ENCODE peak calls at places on chromosome 10, in eight cellular contexts. One of them, this sample, is unnamed.

GRCh38 chr10:60905580-60905979 is 38.4 kb downstream of the RHOBTB1 start:
- DNase-seq in AG09309: no peak
- DNase-seq in pancreas: no peak
- DNase-seq in dorsolateral prefrontal cortex: no peak
- DNase-seq in CD4-positive, alpha-beta T cell: no peak
- DNase-seq in lower lobe of right lung: peak
- DNase-seq in heart right ventricle: peak
- DNase-seq in upper lobe of left lung: no peak
- DNase-seq in this sample: no peak

GRCh38 chr10:101388671-101389276 is 34.8 kb downstream of the BTRC start:
- DNase-seq in AG09309: no peak
- DNase-seq in pancreas: no peak
- DNase-seq in dorsolateral prefrontal cortex: no peak
- DNase-seq in CD4-positive, alpha-beta T cell: no peak
- DNase-seq in lower lobe of right lung: no peak
- DNase-seq in heart right ventricle: no peak
- DNase-seq in upper lobe of left lung: no peak
- DNase-seq in this sample: no peak

GRCh38 chr10:43809211-43809930 is 160.7 kb upstream of the ZNF32 start:
- DNase-seq in AG09309: peak
- DNase-seq in pancreas: no peak
- DNase-seq in dorsolateral prefrontal cortex: no peak
- DNase-seq in CD4-positive, alpha-beta T cell: no peak
- DNase-seq in lower lobe of right lung: no peak
- DNase-seq in heart right ventricle: no peak
- DNase-seq in upper lobe of left lung: no peak
- DNase-seq in this sample: no peak

GRCh38 chr10:14476641-14477407 is 146.1 kb upstream of the FRMD4A start:
- DNase-seq in AG09309: no peak
- DNase-seq in pancreas: no peak
- DNase-seq in dorsolateral prefrontal cortex: no peak
- DNase-seq in CD4-positive, alpha-beta T cell: no peak
- DNase-seq in lower lobe of right lung: no peak
- DNase-seq in heart right ventricle: no peak
- DNase-seq in upper lobe of left lung: no peak
- DNase-seq in this sample: no peak

GRCh38 chr10:82628373-82628772 is 753.4 kb downstream of the NRG3 start:
- DNase-seq in AG09309: no peak
- DNase-seq in pancreas: no peak
- DNase-seq in dorsolateral prefrontal cortex: no peak
- DNase-seq in CD4-positive, alpha-beta T cell: no peak
- DNase-seq in lower lobe of right lung: no peak
- DNase-seq in heart right ventricle: no peak
- DNase-seq in upper lobe of left lung: no peak
- DNase-seq in this sample: no peak

GRCh38 chr10:49831352-49832040 is 69.4 kb upstream of the OGDHL start:
- DNase-seq in AG09309: no peak
- DNase-seq in pancreas: no peak
- DNase-seq in dorsolateral prefrontal cortex: no peak
- DNase-seq in CD4-positive, alpha-beta T cell: no peak
- DNase-seq in lower lobe of right lung: no peak
- DNase-seq in heart right ventricle: no peak
- DNase-seq in upper lobe of left lung: no peak
- DNase-seq in this sample: no peak

GRCh38 chr10:61643316-61643751 is 19.4 kb upstream of the CABCOCO1 start:
- DNase-seq in AG09309: no peak
- DNase-seq in pancreas: no peak
- DNase-seq in dorsolateral prefrontal cortex: no peak
- DNase-seq in CD4-positive, alpha-beta T cell: no peak
- DNase-seq in lower lobe of right lung: no peak
- DNase-seq in heart right ventricle: no peak
- DNase-seq in upper lobe of left lung: no peak
- DNase-seq in this sample: no peak

GRCh38 chr10:71475243-71475871 is 78.6 kb downstream of the CDH23 start:
- DNase-seq in AG09309: no peak
- DNase-seq in pancreas: peak
- DNase-seq in dorsolateral prefrontal cortex: no peak
- DNase-seq in CD4-positive, alpha-beta T cell: no peak
- DNase-seq in lower lobe of right lung: no peak
- DNase-seq in heart right ventricle: peak
- DNase-seq in upper lobe of left lung: no peak
- DNase-seq in this sample: peak

GRCh38 chr10:89207181-89207800 is at the start of gene CH25H:
- DNase-seq in AG09309: no peak
- DNase-seq in pancreas: peak
- DNase-seq in dorsolateral prefrontal cortex: peak
- DNase-seq in CD4-positive, alpha-beta T cell: peak
- DNase-seq in lower lobe of right lung: peak
- DNase-seq in heart right ventricle: peak
- DNase-seq in upper lobe of left lung: no peak
- DNase-seq in this sample: no peak

GRCh38 chr10:5538446-5538845 is 13.7 kb downstream of the CALML3 start:
- DNase-seq in AG09309: peak
- DNase-seq in pancreas: no peak
- DNase-seq in dorsolateral prefrontal cortex: peak
- DNase-seq in CD4-positive, alpha-beta T cell: no peak
- DNase-seq in lower lobe of right lung: no peak
- DNase-seq in heart right ventricle: no peak
- DNase-seq in upper lobe of left lung: no peak
- DNase-seq in this sample: no peak

GRCh38 chr10:17981766-17982380 is 30.2 kb downstream of the SLC39A12 start:
- DNase-seq in AG09309: peak
- DNase-seq in pancreas: no peak
- DNase-seq in dorsolateral prefrontal cortex: no peak
- DNase-seq in CD4-positive, alpha-beta T cell: no peak
- DNase-seq in lower lobe of right lung: no peak
- DNase-seq in heart right ventricle: no peak
- DNase-seq in upper lobe of left lung: no peak
- DNase-seq in this sample: no peak

GRCh38 chr10:85648279-85648754 is 718.3 kb downstream of the GRID1 start:
- DNase-seq in AG09309: no peak
- DNase-seq in pancreas: no peak
- DNase-seq in dorsolateral prefrontal cortex: peak
- DNase-seq in CD4-positive, alpha-beta T cell: no peak
- DNase-seq in lower lobe of right lung: no peak
- DNase-seq in heart right ventricle: no peak
- DNase-seq in upper lobe of left lung: no peak
- DNase-seq in this sample: no peak

GRCh38 chr10:116752969-116753665 is 10.8 kb upstream of the HSPA12A start:
- DNase-seq in AG09309: no peak
- DNase-seq in pancreas: no peak
- DNase-seq in dorsolateral prefrontal cortex: peak
- DNase-seq in CD4-positive, alpha-beta T cell: no peak
- DNase-seq in lower lobe of right lung: no peak
- DNase-seq in heart right ventricle: no peak
- DNase-seq in upper lobe of left lung: no peak
- DNase-seq in this sample: no peak

GRCh38 chr10:132810141-132810806 is 24.3 kb upstream of the NKX6-2 start:
- DNase-seq in AG09309: no peak
- DNase-seq in pancreas: no peak
- DNase-seq in dorsolateral prefrontal cortex: no peak
- DNase-seq in CD4-positive, alpha-beta T cell: no peak
- DNase-seq in lower lobe of right lung: peak
- DNase-seq in heart right ventricle: no peak
- DNase-seq in upper lobe of left lung: peak
- DNase-seq in this sample: no peak

GRCh38 chr10:132809237-132810140 is 23.5 kb upstream of the NKX6-2 start:
- DNase-seq in AG09309: no peak
- DNase-seq in pancreas: no peak
- DNase-seq in dorsolateral prefrontal cortex: peak
- DNase-seq in CD4-positive, alpha-beta T cell: no peak
- DNase-seq in lower lobe of right lung: peak
- DNase-seq in heart right ventricle: no peak
- DNase-seq in upper lobe of left lung: no peak
- DNase-seq in this sample: no peak

GRCh38 chr10:132812544-132812943 is 26.6 kb upstream of the NKX6-2 start:
- DNase-seq in AG09309: no peak
- DNase-seq in pancreas: no peak
- DNase-seq in dorsolateral prefrontal cortex: no peak
- DNase-seq in CD4-positive, alpha-beta T cell: no peak
- DNase-seq in lower lobe of right lung: no peak
- DNase-seq in heart right ventricle: no peak
- DNase-seq in upper lobe of left lung: no peak
- DNase-seq in this sample: no peak

GRCh38 chr10:132811891-132812481 is 26.0 kb upstream of the NKX6-2 start:
- DNase-seq in AG09309: no peak
- DNase-seq in pancreas: no peak
- DNase-seq in dorsolateral prefrontal cortex: no peak
- DNase-seq in CD4-positive, alpha-beta T cell: no peak
- DNase-seq in lower lobe of right lung: peak
- DNase-seq in heart right ventricle: no peak
- DNase-seq in upper lobe of left lung: peak
- DNase-seq in this sample: no peak

DNA sequence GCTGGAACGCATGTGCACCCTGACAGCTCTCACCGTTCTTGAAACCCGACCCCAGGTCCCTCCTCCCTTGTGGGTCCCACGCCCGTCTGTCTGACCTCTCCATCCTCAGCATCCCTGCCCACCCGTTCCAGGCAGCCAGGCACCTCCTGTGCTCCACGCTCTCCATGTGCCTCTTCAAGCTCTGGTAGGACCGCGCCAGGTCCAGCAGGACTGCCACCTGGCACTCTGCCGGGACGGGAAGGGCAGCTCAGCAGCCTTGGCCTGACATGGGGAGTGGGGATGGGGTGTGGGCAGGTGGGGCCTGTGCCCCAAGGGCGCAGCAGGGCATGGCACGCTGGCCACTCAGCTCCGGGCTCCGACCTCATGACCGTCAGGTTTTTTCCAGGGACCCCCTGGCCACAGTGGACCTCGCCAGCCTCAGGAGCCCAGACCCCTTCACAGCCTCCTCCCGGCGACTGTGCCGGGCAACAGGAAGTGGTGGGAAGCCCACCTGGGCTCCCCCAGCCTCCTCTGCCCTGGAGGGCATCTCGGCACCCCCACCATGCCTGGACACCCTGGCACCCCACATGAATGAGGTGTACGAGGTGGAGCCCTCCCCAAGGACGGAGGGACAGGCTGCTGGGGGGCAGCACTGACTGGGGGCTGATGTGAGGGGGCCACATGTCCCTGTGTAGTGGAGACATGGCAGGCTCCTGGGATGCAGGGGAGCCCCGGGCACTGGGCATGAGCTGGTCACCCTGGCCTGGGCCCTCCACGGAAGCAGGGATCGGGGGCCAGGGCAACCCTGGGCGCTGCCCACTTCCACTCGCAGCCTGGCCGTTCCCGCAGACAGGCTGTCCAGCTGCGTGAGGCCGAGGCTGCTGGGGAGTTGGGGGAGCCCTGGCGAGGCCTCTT is 25.1 kb upstream of the NKX6-2 start:
- DNase-seq in AG09309: no peak
- DNase-seq in pancreas: no peak
- DNase-seq in dorsolateral prefrontal cortex: no peak
- DNase-seq in CD4-positive, alpha-beta T cell: no peak
- DNase-seq in lower lobe of right lung: peak
- DNase-seq in heart right ventricle: no peak
- DNase-seq in upper lobe of left lung: peak
- DNase-seq in this sample: no peak
- TF ChIP-seq CTCF in AG09309: no peak
- TF ChIP-seq CTCF in pancreas: no peak
- TF ChIP-seq CTCF in dorsolateral prefrontal cortex: no peak
- TF ChIP-seq CTCF in CD4-positive, alpha-beta T cell: no peak
- TF ChIP-seq CTCF in lower lobe of right lung: no peak
- TF ChIP-seq CTCF in heart right ventricle: no peak
- TF ChIP-seq CTCF in upper lobe of left lung: no peak
- TF ChIP-seq CTCF in this sample: no peak

GRCh38 chr10:80168679-80169380 is 36.3 kb downstream of the PLAC9 start:
- DNase-seq in AG09309: no peak
- DNase-seq in pancreas: peak
- DNase-seq in dorsolateral prefrontal cortex: peak
- DNase-seq in CD4-positive, alpha-beta T cell: peak
- DNase-seq in lower lobe of right lung: no peak
- DNase-seq in heart right ventricle: no peak
- DNase-seq in upper lobe of left lung: peak
- DNase-seq in this sample: no peak
- TF ChIP-seq CTCF in AG09309: peak
- TF ChIP-seq CTCF in pancreas: peak
- TF ChIP-seq CTCF in dorsolateral prefrontal cortex: no peak
- TF ChIP-seq CTCF in CD4-positive, alpha-beta T cell: no peak
- TF ChIP-seq CTCF in lower lobe of right lung: peak
- TF ChIP-seq CTCF in heart right ventricle: peak
- TF ChIP-seq CTCF in upper lobe of left lung: no peak
- TF ChIP-seq CTCF in this sample: no peak

DNA sequence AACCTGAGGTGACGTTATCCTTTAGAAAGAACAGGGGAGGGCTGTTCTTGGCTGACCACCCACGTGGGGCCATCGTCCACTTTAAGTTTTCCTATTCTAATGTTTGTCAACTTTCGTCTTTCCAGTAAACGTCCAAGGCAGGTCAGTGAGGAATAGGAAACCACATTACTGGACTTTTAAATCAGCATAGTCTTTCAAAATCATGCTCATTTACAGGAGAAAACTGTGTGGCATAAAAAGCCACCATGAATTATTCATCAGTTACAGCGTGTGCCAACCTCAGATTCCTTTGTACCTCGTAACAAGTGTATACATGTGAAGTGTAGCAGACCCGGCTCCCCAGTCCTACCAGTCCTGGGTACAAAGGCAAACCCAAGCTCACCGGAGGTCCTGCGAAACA is 25.1 kb upstream of the ABLIM1 start:
- DNase-seq in AG09309: no peak
- DNase-seq in pancreas: no peak
- DNase-seq in dorsolateral prefrontal cortex: no peak
- DNase-seq in CD4-positive, alpha-beta T cell: no peak
- DNase-seq in lower lobe of right lung: no peak
- DNase-seq in heart right ventricle: no peak
- DNase-seq in upper lobe of left lung: no peak
- DNase-seq in this sample: no peak
- TF ChIP-seq CTCF in AG09309: no peak
- TF ChIP-seq CTCF in pancreas: no peak
- TF ChIP-seq CTCF in dorsolateral prefrontal cortex: no peak
- TF ChIP-seq CTCF in CD4-positive, alpha-beta T cell: no peak
- TF ChIP-seq CTCF in lower lobe of right lung: no peak
- TF ChIP-seq CTCF in heart right ventricle: no peak
- TF ChIP-seq CTCF in upper lobe of left lung: no peak
- TF ChIP-seq CTCF in this sample: no peak

GRCh38 chr10:114550756-114551290 is 107.3 kb downstream of the ABLIM1 start:
- DNase-seq in AG09309: peak
- DNase-seq in pancreas: no peak
- DNase-seq in dorsolateral prefrontal cortex: no peak
- DNase-seq in CD4-positive, alpha-beta T cell: no peak
- DNase-seq in lower lobe of right lung: no peak
- DNase-seq in heart right ventricle: no peak
- DNase-seq in upper lobe of left lung: no peak
- DNase-seq in this sample: no peak

GRCh38 chr10:114547056-114547455 is 111.0 kb downstream of the ABLIM1 start:
- DNase-seq in AG09309: no peak
- DNase-seq in pancreas: no peak
- DNase-seq in dorsolateral prefrontal cortex: no peak
- DNase-seq in CD4-positive, alpha-beta T cell: no peak
- DNase-seq in lower lobe of right lung: no peak
- DNase-seq in heart right ventricle: no peak
- DNase-seq in upper lobe of left lung: no peak
- DNase-seq in this sample: no peak

GRCh38 chr10:114547466-114547865 is 110.6 kb downstream of the ABLIM1 start:
- DNase-seq in AG09309: no peak
- DNase-seq in pancreas: no peak
- DNase-seq in dorsolateral prefrontal cortex: no peak
- DNase-seq in CD4-positive, alpha-beta T cell: no peak
- DNase-seq in lower lobe of right lung: peak
- DNase-seq in heart right ventricle: no peak
- DNase-seq in upper lobe of left lung: peak
- DNase-seq in this sample: no peak

GRCh38 chr10:114551310-114551972 is 106.6 kb downstream of the ABLIM1 start:
- DNase-seq in AG09309: no peak
- DNase-seq in pancreas: peak
- DNase-seq in dorsolateral prefrontal cortex: no peak
- DNase-seq in CD4-positive, alpha-beta T cell: no peak
- DNase-seq in lower lobe of right lung: peak
- DNase-seq in heart right ventricle: peak
- DNase-seq in upper lobe of left lung: no peak
- DNase-seq in this sample: no peak

GRCh38 chr10:114548662-114549061 is 109.4 kb downstream of the ABLIM1 start:
- DNase-seq in AG09309: peak
- DNase-seq in pancreas: peak
- DNase-seq in dorsolateral prefrontal cortex: no peak
- DNase-seq in CD4-positive, alpha-beta T cell: no peak
- DNase-seq in lower lobe of right lung: no peak
- DNase-seq in heart right ventricle: no peak
- DNase-seq in upper lobe of left lung: no peak
- DNase-seq in this sample: no peak
- TF ChIP-seq CTCF in AG09309: peak
- TF ChIP-seq CTCF in pancreas: no peak
- TF ChIP-seq CTCF in dorsolateral prefrontal cortex: peak
- TF ChIP-seq CTCF in CD4-positive, alpha-beta T cell: peak
- TF ChIP-seq CTCF in lower lobe of right lung: peak
- TF ChIP-seq CTCF in heart right ventricle: peak
- TF ChIP-seq CTCF in upper lobe of left lung: peak
- TF ChIP-seq CTCF in this sample: no peak

This sample was measured in D721Med.